ENCODE peak calls at places on chromosome X, in five cellular contexts. E is neuronal stem cell, V is H1, Q is H9, A is trophoblast cell. K is an unnamed sample.

GRCh38 chrX:87571965-87572364 is 54.4 kb downstream of the KLHL4 start:
- DNase-seq in E (no peak), V (no peak), Q (no peak), A (no peak), K (peak)

GRCh38 chrX:42290608-42291007 is 367.3 kb upstream of the CASK start:
- DNase-seq in E (no peak), V (no peak), Q (no peak), A (no peak), K (peak)

GRCh38 chrX:112148397-112148796 is 65.8 kb upstream of the TRPC5 start:
- DNase-seq in E (no peak), V (no peak), Q (no peak), A (no peak), K (no peak)

GRCh38 chrX:74179071-74179470 is 124.9 kb upstream of the ZCCHC13 start:
- DNase-seq in E (no peak), V (no peak), Q (no peak), A (no peak), K (peak)

GRCh38 chrX:9429767-9430166 is 35.1 kb upstream of the TBL1X start:
- DNase-seq in E (no peak), V (no peak), Q (no peak), A (peak), K (no peak)

GRCh38 chrX:150506486-150506885 is 61.9 kb upstream of the MTM1 start:
- DNase-seq in E (no peak), V (peak), Q (peak), A (no peak), K (no peak)

GRCh38 chrX:110145854-110146253 is 142.9 kb downstream of the TMEM164 start:
- DNase-seq in E (no peak), V (no peak), Q (no peak), A (no peak), K (peak)

GRCh38 chrX:118325453-118325852 is 20.5 kb upstream of the WDR44 start:
- DNase-seq in E (no peak), V (no peak), Q (no peak), A (no peak), K (no peak)

GRCh38 chrX:40152173-40152705 is 54.5 kb upstream of the BCOR start:
- DNase-seq in E (no peak), V (peak), Q (peak), A (no peak), K (peak)

GRCh38 chrX:153687121-153688039 is at the start of gene SLC6A8:
- DNase-seq in E (no peak), V (peak), Q (peak), A (peak), K (peak)

GRCh38 chrX:9064694-9065093 is 30.8 kb upstream of the FAM9B start:
- DNase-seq in E (no peak), V (no peak), Q (no peak), A (no peak), K (no peak)

GRCh38 chrX:110086162-110086915 is 83.4 kb downstream of the TMEM164 start:
- DNase-seq in E (no peak), V (no peak), Q (no peak), A (no peak), K (peak)

GRCh38 chrX:79270401-79270800 is 96.7 kb downstream of the ITM2A start:
- DNase-seq in E (peak), V (peak), Q (peak), A (no peak), K (no peak)

GRCh38 chrX:42704454-42704853 is 73.5 kb downstream of the PPP1R2C start:
- DNase-seq in E (no peak), V (no peak), Q (no peak), A (no peak), K (no peak)

DNA sequence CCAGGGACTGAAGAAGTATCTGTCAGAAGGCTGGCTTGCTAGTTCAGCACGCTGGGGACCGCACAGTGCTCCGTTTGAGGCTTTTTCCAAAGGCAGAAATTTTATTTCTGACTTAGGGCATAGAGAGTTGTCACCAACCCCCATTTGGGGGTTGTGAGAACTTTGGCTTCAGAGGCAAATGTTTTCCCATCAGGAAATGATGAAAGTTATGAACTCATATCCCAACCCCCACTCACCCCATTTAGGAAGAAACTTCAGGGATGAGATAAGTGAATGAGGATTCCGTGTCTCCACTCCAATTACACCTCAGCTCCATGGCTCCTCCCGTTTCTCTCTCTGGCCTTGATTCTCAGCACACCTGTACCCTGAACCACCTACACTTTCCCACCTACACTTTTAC is 4.3 kb upstream of the WDR13 start:
- DNase-seq in E (no peak), V (no peak), Q (no peak), A (no peak), K (no peak)
- H2BK120ac ChIP-seq in E (no peak), V (no peak), Q (no peak), A (no peak), K (peak)

GRCh38 chrX:53422091-53422914 is at the start of the genes RIBC1 and SMC1A:
- DNase-seq in E (peak), V (peak), Q (peak), A (peak), K (peak)

GRCh38 chrX:53422915-53423268 is 219 bp downstream of the RIBC1 start:
- DNase-seq in E (no peak), V (no peak), Q (no peak), A (no peak), K (no peak)

GRCh38 chrX:53421125-53421524 is 1.3 kb downstream of the SMC1A start:
- DNase-seq in E (no peak), V (no peak), Q (no peak), A (no peak), K (no peak)

DNA sequence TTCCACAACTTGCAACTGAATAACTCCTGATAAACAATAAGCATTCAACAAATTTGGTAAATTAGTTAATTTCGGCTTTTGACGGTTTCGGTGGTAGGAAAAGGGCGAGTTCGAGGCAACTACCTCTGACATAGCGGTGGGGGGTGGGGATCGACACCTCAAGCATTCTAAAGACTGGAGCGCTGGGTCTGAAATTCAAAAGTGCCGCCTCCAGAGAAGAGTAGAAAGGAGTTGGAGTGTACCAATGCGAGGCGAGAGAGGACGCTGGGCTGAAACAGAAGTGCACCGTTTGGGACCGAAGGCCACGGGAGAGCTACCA is 723 bp downstream of the SMC1A start:
- DNase-seq in E (no peak), V (no peak), Q (no peak), A (no peak), K (no peak)
- H2BK5ac ChIP-seq in E (peak), V (peak), Q (no peak), A (peak), K (no peak)

DNA sequence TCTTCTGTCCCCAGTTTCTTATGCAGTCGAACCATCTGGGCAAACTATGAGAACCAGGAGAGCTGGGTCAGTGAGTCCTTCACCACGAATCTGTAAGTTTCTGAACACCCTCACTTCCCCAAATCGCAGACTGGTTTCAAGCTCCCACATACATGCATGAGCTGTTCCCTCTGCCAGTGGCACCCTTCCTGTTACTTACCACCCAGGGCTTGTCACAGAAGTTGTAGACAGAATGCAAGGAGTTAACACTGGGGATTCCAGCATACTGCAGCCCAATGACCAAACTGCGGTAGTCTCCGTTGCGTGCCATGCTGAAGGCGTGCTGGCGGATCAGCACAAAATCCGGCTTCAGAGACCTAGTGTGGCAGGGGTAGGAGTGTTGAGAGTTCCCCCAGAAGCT is 14.6 kb downstream of the SYN1 start:
- DNase-seq in E (no peak), V (no peak), Q (no peak), A (no peak), K (no peak)
- H2BK12ac ChIP-seq in E (no peak), V (no peak), Q (no peak), A (no peak), K (no peak)

GRCh38 chrX:57135287-57135686 is 1.9 kb downstream of the SPIN2A start:
- DNase-seq in E (no peak), V (no peak), Q (no peak), A (no peak), K (no peak)
- H2BK120ac ChIP-seq in E (no peak), V (no peak), Q (no peak), A (no peak), K (no peak)

GRCh38 chrX:50108264-50108663 is 92.5 kb downstream of the AKAP4 start:
- DNase-seq in E (no peak), V (no peak), Q (no peak), A (no peak), K (no peak)
- H2BK5ac ChIP-seq in E (no peak), V (no peak), Q (no peak), A (no peak), K (no peak)

GRCh38 chrX:13741695-13742094 is 7.1 kb downstream of the OFD1 start:
- DNase-seq in E (no peak), V (no peak), Q (no peak), A (no peak), K (no peak)
- H2BK12ac ChIP-seq in E (no peak), V (no peak), Q (no peak), A (no peak), K (no peak)

GRCh38 chrX:56763556-56764152 is 34.6 kb downstream of the NBDY start:
- DNase-seq in E (no peak), V (peak), Q (peak), A (no peak), K (no peak)
- H2BK120ac ChIP-seq in E (no peak), V (no peak), Q (no peak), A (no peak), K (no peak)

DNA sequence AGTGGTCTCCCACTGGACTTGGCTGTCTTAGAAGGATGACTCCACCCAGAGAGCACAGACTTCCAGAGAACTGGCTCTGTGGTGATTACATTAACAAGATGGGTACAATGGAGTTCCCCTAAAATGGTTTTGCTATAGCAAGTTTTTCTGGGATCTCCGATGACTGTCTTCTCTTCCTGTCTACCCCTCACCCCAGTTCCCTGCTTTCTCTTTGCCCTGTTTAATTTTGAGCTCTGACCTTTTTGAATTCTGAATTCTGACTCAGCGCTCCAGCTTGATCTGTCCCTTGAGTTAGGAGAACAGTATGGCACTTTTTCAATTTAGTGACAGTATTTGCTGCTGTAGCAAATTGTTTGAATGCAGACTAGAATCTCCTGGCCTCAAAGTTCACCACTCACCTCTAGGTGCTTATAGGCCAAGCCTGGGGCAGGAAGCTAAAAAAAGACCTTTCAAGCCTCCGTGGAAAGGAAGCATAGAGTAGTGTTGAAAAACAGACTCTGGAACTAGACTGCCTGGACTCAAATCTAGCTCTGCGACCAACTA is 7.0 kb downstream of the MSN start:
- DNase-seq in E (no peak), V (no peak), Q (no peak), A (no peak), K (peak)
- H2BK5ac ChIP-seq in E (no peak), V (no peak), Q (no peak), A (no peak), K (no peak)

K was measured in mesenchymal stem cell.